ENCODE peak calls at places on chromosomes 7 and 10, in six cellular contexts. J is naive thymus-derived CD4-positive, alpha-beta T cell; V is PC-3; W is A673; E is OCI-LY7; Y is heart left ventricle. A is an unnamed sample.
A peak's percentile ranks its signal among the peaks of the same experiment; 100 is the strongest.

GRCh38 chr10:84695983-84696382 is 367.6 kb downstream of the CCSER2 start:
- DNase-seq in J (no peak), V (no peak), W (no peak), E (no peak), Y (no peak), A (no peak)

GRCh38 chr7:80827238-80827633 is 91.6 kb downstream of the SEMA3C start:
- DNase-seq in J (no peak), V (peak; percentile 31), W (no peak), E (no peak), Y (no peak), A (no peak)

GRCh38 chr7:121020652-121021051 is 32.1 kb downstream of the CPED1 start:
- DNase-seq in J (no peak), V (peak; percentile 70), W (no peak), E (no peak), Y (no peak), A (no peak)

GRCh38 chr7:94374721-94375120 is 20.0 kb upstream of the COL1A2 start:
- DNase-seq in J (no peak), V (no peak), W (no peak), E (no peak), Y (no peak), A (no peak)

GRCh38 chr10:118850418-118851061 is 95.8 kb upstream of the CACUL1 start:
- DNase-seq in J (peak; percentile 37), V (peak; percentile 65), W (peak; percentile 73), E (peak; percentile 66), Y (peak; percentile 47), A (peak; percentile 87)

GRCh38 chr7:30678805-30679204 is 3.5 kb downstream of the CRHR2 start:
- DNase-seq in J (no peak), V (no peak), W (no peak), E (no peak), Y (no peak), A (peak; percentile 62)

GRCh38 chr10:49679480-49679893 is at the start of gene C10orf53:
- DNase-seq in J (no peak), V (no peak), W (peak; percentile 87), E (no peak), Y (no peak), A (peak; percentile 89)

GRCh38 chr10:12416396-12417090 is 67.2 kb downstream of the CAMK1D start:
- DNase-seq in J (no peak), V (no peak), W (no peak), E (no peak), Y (no peak), A (no peak)

GRCh38 chr10:14358886-14359573 is 28.3 kb upstream of the FRMD4A start:
- DNase-seq in J (no peak), V (no peak), W (no peak), E (no peak), Y (no peak), A (no peak)

DNA sequence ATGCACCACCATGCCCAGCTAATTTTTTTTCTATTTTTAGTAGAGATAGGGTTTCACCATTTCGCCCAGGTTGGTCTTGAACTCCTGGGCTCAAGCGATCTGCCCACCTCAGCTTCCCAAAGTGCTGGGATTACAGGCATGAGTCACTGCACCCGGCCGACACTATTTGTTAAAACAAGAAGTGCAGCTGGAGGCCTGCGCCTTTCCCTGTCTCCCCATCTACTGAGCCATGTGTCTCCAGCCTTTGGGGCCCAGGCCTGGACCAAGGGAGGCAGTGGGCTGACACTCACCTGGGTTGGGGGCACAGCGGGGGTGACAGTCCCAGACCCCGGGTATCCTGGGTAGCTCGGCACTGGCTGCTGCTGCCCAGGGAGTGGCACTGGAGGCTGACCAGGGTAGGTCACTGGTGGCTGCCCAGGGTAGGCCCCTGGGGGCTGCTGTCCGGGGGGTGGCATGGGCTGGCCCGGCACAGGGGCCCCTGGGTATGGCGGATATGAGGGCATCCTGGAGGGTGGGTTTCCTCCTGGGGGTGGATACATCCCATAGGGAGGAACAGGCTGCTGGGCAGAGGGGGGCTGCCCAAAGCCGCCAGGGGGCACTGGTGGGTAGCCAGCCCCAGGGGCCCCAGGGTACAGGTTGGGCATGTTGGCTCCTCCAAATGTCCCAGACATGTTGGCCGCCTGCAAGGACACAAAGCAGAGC is 36.3 kb downstream of the PLAC9 start:
- DNase-seq in J (no peak), V (peak; percentile 58), W (no peak), E (peak; percentile 34), Y (no peak), A (peak; percentile 29)
- H3K4me1 ChIP-seq in J (peaks cover 4% of the 10 kb centered on the region), V (peaks cover 69% of the 10 kb centered on the region), W (peaks cover 10% of the 10 kb centered on the region), E (peaks cover 6% of the 10 kb centered on the region), Y (peaks cover 60% of the 10 kb centered on the region), A (peaks cover 14% of the 10 kb centered on the region)

GRCh38 chr10:110499796-110500514 is 2.2 kb downstream of the DUSP5 start:
- DNase-seq in J (no peak), V (no peak), W (no peak), E (no peak), Y (no peak), A (no peak)
- H3K4me1 ChIP-seq in J (peaks cover 56% of the 10 kb centered on the region), V (peaks cover 48% of the 10 kb centered on the region), W (peaks cover 56% of the 10 kb centered on the region), E (peaks cover 56% of the 10 kb centered on the region), Y (peaks cover 81% of the 10 kb centered on the region), A (peaks cover 48% of the 10 kb centered on the region)

GRCh38 chr7:52851547-52851946 is 183.9 kb upstream of the POM121L12 start:
- DNase-seq in J (no peak), V (no peak), W (no peak), E (no peak), Y (no peak), A (no peak)
- H3K4me1 ChIP-seq in J (no peaks in the 10 kb centered on the region), V (no peaks in the 10 kb centered on the region), W (no peaks in the 10 kb centered on the region), E (no peaks in the 10 kb centered on the region), Y (no peaks in the 10 kb centered on the region), A (no peaks in the 10 kb centered on the region)

GRCh38 chr7:149778327-149778637 is 4.9 kb upstream of the ZNF467 start:
- DNase-seq in J (no peak), V (no peak), W (no peak), E (no peak), Y (no peak), A (no peak)

GRCh38 chr7:149780056-149780455 is 6.7 kb upstream of the ZNF467 start:
- DNase-seq in J (no peak), V (no peak), W (no peak), E (no peak), Y (no peak), A (no peak)

GRCh38 chr7:149779502-149779805 is 6.1 kb upstream of the ZNF467 start:
- DNase-seq in J (no peak), V (no peak), W (no peak), E (no peak), Y (no peak), A (no peak)

GRCh38 chr7:149777551-149778326 is 4.4 kb upstream of the ZNF467 start:
- DNase-seq in J (no peak), V (no peak), W (no peak), E (no peak), Y (no peak), A (no peak)

GRCh38 chr7:149778696-149779501 is 5.5 kb upstream of the ZNF467 start:
- DNase-seq in J (no peak), V (no peak), W (no peak), E (no peak), Y (no peak), A (no peak)
- H3K4me1 ChIP-seq in J (peaks cover 8% of the 10 kb centered on the region), V (peaks cover 8% of the 10 kb centered on the region), W (peaks cover 16% of the 10 kb centered on the region), E (no peaks in the 10 kb centered on the region), Y (peaks cover 33% of the 10 kb centered on the region), A (peaks cover 16% of the 10 kb centered on the region)

DNA sequence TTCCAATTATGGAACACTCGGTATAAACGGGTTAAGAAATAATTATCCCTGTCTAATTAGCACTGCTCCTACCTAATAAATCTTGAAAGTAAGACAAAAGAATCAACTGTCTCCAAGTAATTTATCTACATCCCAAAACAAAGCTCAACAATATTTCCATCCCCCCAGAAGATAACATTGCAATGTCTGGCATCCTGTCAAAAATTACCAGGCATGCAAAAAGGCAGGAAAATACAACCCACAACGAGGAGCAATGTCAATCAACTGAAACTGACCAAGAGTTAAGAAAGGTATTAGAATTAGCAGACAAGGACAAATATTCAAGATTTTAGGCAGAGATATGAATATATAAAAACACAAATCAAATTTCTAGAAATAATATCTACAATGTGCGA is 84.5 kb upstream of the SVIL start:
- DNase-seq in J (no peak), V (peak; percentile 22), W (no peak), E (no peak), Y (no peak), A (no peak)
- H3K4me1 ChIP-seq in J (peaks cover 17% of the 10 kb centered on the region), V (peaks cover 26% of the 10 kb centered on the region), W (peaks cover 5% of the 10 kb centered on the region), E (no peaks in the 10 kb centered on the region), Y (peaks cover 26% of the 10 kb centered on the region), A (no peaks in the 10 kb centered on the region)

DNA sequence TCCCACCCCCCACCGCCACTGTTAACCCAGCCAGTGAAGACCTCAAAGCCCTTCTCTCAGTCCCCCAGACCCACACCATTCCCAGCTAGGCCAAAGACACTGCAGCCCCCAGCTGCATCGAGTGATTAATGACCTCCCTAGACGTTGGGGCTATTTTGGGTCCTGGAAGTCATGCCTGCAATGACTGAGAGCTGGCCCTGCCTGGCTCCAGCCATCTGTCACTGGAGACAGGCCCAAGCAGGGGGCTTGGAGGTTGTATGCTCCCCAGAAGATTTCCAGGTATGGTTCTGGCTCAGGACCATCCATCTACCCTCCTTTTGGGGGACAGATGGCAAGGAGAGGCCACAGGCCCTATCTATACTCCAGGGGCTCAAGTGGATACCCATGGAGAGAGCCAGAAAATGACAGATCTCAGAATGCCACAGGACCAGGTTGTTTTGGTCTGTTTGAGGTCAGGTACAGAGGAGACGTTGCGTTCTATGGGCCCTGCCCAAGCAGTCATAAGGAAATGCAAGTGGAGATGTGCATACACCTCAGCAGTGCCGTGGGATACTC is 5.1 kb downstream of the KCNIP2 start:
- DNase-seq in J (no peak), V (no peak), W (no peak), E (no peak), Y (no peak), A (no peak)
- H3K4me1 ChIP-seq in J (peaks cover 51% of the 10 kb centered on the region), V (peaks cover 16% of the 10 kb centered on the region), W (peaks cover 9% of the 10 kb centered on the region), E (peaks cover 17% of the 10 kb centered on the region), Y (peaks cover 54% of the 10 kb centered on the region), A (peaks cover 24% of the 10 kb centered on the region)

DNA sequence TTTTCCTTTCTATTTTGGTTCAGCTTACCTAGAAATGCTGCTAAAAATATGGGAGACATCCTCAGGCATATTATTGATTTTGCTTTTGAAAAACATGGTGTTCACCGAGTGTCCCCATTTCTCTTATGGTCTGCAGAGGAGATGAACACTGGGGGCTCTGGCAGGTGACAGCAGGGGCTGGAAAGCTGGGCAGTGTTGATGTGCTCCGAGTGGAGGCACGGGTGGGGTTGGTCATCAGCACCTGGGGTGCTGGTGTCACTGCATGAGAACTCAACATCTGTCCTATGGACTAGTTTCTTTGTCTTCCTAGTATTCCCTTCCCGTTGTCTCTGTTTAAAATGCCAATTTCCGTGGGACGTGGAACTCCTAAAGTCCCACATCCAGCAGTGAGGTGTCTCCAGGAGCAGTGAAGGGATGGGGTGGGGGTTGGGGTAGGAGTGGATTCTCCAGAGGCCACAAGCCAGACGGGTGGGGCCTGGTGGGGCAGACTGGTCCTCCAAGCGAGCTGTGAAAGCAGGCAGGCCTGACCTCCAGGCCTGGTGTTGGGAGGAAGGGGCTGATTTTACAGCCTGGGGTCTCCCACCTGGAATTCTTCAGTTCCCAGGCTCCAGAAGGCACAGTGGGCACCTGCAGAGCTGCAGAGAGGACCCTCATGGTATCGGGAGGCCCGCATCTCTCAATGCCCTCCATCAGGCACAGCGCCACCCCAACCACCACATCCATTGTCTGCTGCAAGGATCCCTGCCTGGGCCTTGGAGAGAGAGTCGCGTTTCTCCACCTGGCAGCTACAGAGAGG is 24.4 kb downstream of the ZNF775 start:
- DNase-seq in J (no peak), V (no peak), W (no peak), E (no peak), Y (no peak), A (no peak)
- H3K4me1 ChIP-seq in J (peaks cover 21% of the 10 kb centered on the region), V (peaks cover 29% of the 10 kb centered on the region), W (peaks cover 17% of the 10 kb centered on the region), E (peaks cover 40% of the 10 kb centered on the region), Y (peaks cover 30% of the 10 kb centered on the region), A (peaks cover 71% of the 10 kb centered on the region)

GRCh38 chr10:117365612-117366011 is 9.6 kb downstream of the PDZD8 start:
- DNase-seq in J (no peak), V (peak; percentile 56), W (no peak), E (no peak), Y (no peak), A (no peak)
- H3K4me1 ChIP-seq in J (peaks cover 8% of the 10 kb centered on the region), V (peaks cover 76% of the 10 kb centered on the region), W (peaks cover 31% of the 10 kb centered on the region), E (peaks cover 12% of the 10 kb centered on the region), Y (peaks cover 63% of the 10 kb centered on the region), A (no peaks in the 10 kb centered on the region)